ENCODE peak calls at places on chromosomes 2 and 18, in four cellular contexts. T, I, D and P are unnamed samples.
A peak's percentile ranks its signal among the peaks of the same experiment; 100 is the strongest.

GRCh38 chr2:53633441-53633840 is 134.2 kb upstream of the CHAC2 start:
- DNase-seq in T (no peak), I (no peak), D (no peak), P (peak; percentile 29)

GRCh38 chr2:100832885-100833284 is 12.9 kb downstream of the NPAS2 start:
- DNase-seq in T (peak; percentile 55), I (no peak), D (no peak), P (no peak)

GRCh38 chr2:133591164-133591563 is 22.9 kb upstream of the NCKAP5 start:
- DNase-seq in T (peak; percentile 75), I (peak; percentile 60), D (peak; percentile 23), P (peak; percentile 38)

GRCh38 chr2:237774811-237775553 is 23.6 kb upstream of the RBM44 start:
- DNase-seq in T (peak; percentile 51), I (no peak), D (no peak), P (peak; percentile 49)

GRCh38 chr2:171431677-171432167 is 2.1 kb downstream of the METTL8 start:
- DNase-seq in T (no peak), I (no peak), D (no peak), P (no peak)

GRCh38 chr18:79708412-79708811 is 28.8 kb downstream of the CTDP1 start:
- DNase-seq in T (no peak), I (no peak), D (no peak), P (no peak)

GRCh38 chr18:30957086-30957485 is 85.5 kb downstream of the DSC3 start:
- DNase-seq in T (no peak), I (no peak), D (no peak), P (no peak)

GRCh38 chr2:196225213-196225612 is 53.8 kb upstream of the STK17B start:
- DNase-seq in T (no peak), I (no peak), D (no peak), P (peak; percentile 70)

GRCh38 chr2:161913865-161914264 is 160.2 kb downstream of the DPP4 start:
- DNase-seq in T (no peak), I (no peak), D (no peak), P (peak; percentile 42)

GRCh38 chr18:1090758-1091157 is 186.1 kb downstream of the ADCYAP1 start:
- DNase-seq in T (no peak), I (no peak), D (no peak), P (no peak)

GRCh38 chr18:59448546-59448945 is 89.5 kb upstream of the LMAN1 start:
- DNase-seq in T (no peak), I (no peak), D (no peak), P (peak; percentile 79)

GRCh38 chr2:32864337-32864736 is 82.4 kb upstream of the LTBP1 start:
- DNase-seq in T (no peak), I (no peak), D (no peak), P (peak; percentile 89)

GRCh38 chr2:183284606-183285005 is 160.4 kb downstream of the NUP35 start:
- DNase-seq in T (no peak), I (no peak), D (no peak), P (peak; percentile 75)

GRCh38 chr18:21341141-21341540 is 99.1 kb downstream of the GREB1L start:
- DNase-seq in T (no peak), I (no peak), D (no peak), P (peak; percentile 27)

GRCh38 chr2:231258696-231259095 is 60.3 kb downstream of the ARMC9 start:
- DNase-seq in T (no peak), I (no peak), D (no peak), P (no peak)

GRCh38 chr18:44961288-44961687 is 280.6 kb downstream of the SETBP1 start:
- DNase-seq in T (no peak), I (no peak), D (no peak), P (no peak)

GRCh38 chr2:128271186-128271890 is 47.3 kb downstream of the HS6ST1 start:
- DNase-seq in T (no peak), I (no peak), D (no peak), P (no peak)

GRCh38 chr2:165348441-165348840 is 109.2 kb downstream of the SCN2A start:
- DNase-seq in T (no peak), I (no peak), D (no peak), P (no peak)

GRCh38 chr2:27264253-27264752 is 1.5 kb upstream of the SLC30A3 start:
- DNase-seq in T (no peak), I (no peak), D (no peak), P (no peak)

GRCh38 chr18:29147944-29148343 is 971.0 kb upstream of the CDH2 start:
- DNase-seq in T (no peak), I (no peak), D (peak; percentile 61), P (peak; percentile 78)

GRCh38 chr2:100246163-100247145 is 75.8 kb downstream of the LONRF2 start:
- DNase-seq in T (no peak), I (no peak), D (no peak), P (no peak)

GRCh38 chr2:164657129-164657528 is 35.8 kb upstream of the GRB14 start:
- DNase-seq in T (no peak), I (no peak), D (peak; percentile 13), P (peak; percentile 87)

GRCh38 chr2:11822746-11823411 is 76.4 kb downstream of the LPIN1 start:
- DNase-seq in T (peak; percentile 43), I (no peak), D (no peak), P (peak; percentile 23)

GRCh38 chr2:235968616-235969324 is 199.4 kb downstream of the GBX2 start:
- DNase-seq in T (no peak), I (peak; percentile 64), D (no peak), P (peak; percentile 15)

GRCh38 chr18:74063023-74063422 is 84.6 kb downstream of the FBXO15 start:
- DNase-seq in T (no peak), I (no peak), D (no peak), P (no peak)

GRCh38 chr18:51236225-51236624 is 38.7 kb upstream of the MEX3C start:
- DNase-seq in T (no peak), I (no peak), D (no peak), P (no peak)

GRCh38 chr2:232890896-232891601 is 21.0 kb downstream of the SNORC start:
- DNase-seq in T (peak; percentile 78), I (peak; percentile 12), D (no peak), P (no peak)

GRCh38 chr2:50952596-50952995 is 79.3 kb downstream of the NRXN1 start:
- DNase-seq in T (no peak), I (no peak), D (peak; percentile 23), P (no peak)

GRCh38 chr2:191167766-191168165 is 17.0 kb upstream of the STAT4 start:
- DNase-seq in T (no peak), I (no peak), D (no peak), P (peak; percentile 98)

GRCh38 chr2:151032741-151033152 is 228.9 kb downstream of the RBM43 start:
- DNase-seq in T (no peak), I (no peak), D (peak; percentile 99), P (peak; percentile 99)

GRCh38 chr18:76931171-76931570 is 108.8 kb downstream of the ZNF236 start:
- DNase-seq in T (no peak), I (no peak), D (no peak), P (no peak)

GRCh38 chr2:219079417-219079816 is 18.7 kb upstream of the IHH start:
- DNase-seq in T (no peak), I (no peak), D (no peak), P (peak; percentile 24)

DNA sequence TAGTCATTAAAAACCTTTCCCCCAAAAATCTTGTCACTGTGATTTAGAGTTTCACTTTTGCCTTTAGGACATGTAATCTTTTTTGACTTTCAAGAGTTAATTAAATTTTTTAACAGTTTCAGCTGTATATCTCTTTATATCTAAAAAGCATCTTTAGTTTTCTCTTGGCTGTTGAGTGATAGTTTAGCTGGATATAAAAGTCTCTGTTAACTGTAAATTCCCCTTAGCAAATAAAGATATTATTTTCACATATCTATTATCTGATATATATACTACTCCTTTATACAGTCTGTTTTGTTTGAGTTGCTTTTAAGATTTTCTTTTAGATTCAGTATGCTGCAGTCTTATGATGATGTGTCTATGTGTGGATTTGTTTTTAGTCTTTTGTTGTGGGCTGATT is 98.9 kb upstream of the CNGA3 start:
- DNase-seq in T (no peak), I (no peak), D (no peak), P (no peak)
- H3K4me3 ChIP-seq in T (no peak overlapping the region), I (no peak overlapping the region), D (no peak overlapping the region), P (no peak overlapping the region)

GRCh38 chr2:70994055-70994444 is 623 bp downstream of the TEX261 start:
- DNase-seq in T (no peak), I (no peak), D (no peak), P (no peak)
- TF ChIP-seq CTCF in T (no peak), I (no peak), D (no peak), P (no peak)

GRCh38 chr18:8786766-8787670 is 81.7 kb downstream of the MTCL1 start:
- DNase-seq in T (no peak), I (no peak), D (no peak), P (no peak)
- H3K4me3 ChIP-seq in T (no peak overlapping the region), I (no peak overlapping the region), D (no peak overlapping the region), P (no peak overlapping the region)

GRCh38 chr2:39664898-39665591 is 672 bp upstream of the TMEM178A start:
- DNase-seq in T (no peak), I (no peak), D (no peak), P (no peak)

GRCh38 chr2:39664478-39664877 is 1.2 kb upstream of the TMEM178A start:
- DNase-seq in T (no peak), I (no peak), D (no peak), P (no peak)

GRCh38 chr2:39661771-39662325 is 3.9 kb upstream of the TMEM178A start:
- DNase-seq in T (no peak), I (no peak), D (no peak), P (no peak)

GRCh38 chr2:39665811-39666488 is at the start of gene TMEM178A:
- DNase-seq in T (no peak), I (peak; percentile 15), D (no peak), P (no peak)

GRCh38 chr2:39663187-39663930 is 2.4 kb upstream of the TMEM178A start:
- DNase-seq in T (no peak), I (no peak), D (no peak), P (no peak)
- TF ChIP-seq CTCF in T (no peak), I (no peak), D (no peak), P (no peak)

GRCh38 chr2:85137131-85137530 is 3.9 kb downstream of the TCF7L1 start:
- DNase-seq in T (no peak), I (no peak), D (no peak), P (no peak)
- H3K4me3 ChIP-seq in T (no peak overlapping the region), I (no peak overlapping the region), D (no peak overlapping the region), P (no peak overlapping the region)

GRCh38 chr2:22215517-22215916 is 1091.7 kb downstream of the TDRD15 start:
- DNase-seq in T (no peak), I (no peak), D (no peak), P (no peak)
- TF ChIP-seq CTCF in T (no peak), I (no peak), D (no peak), P (no peak)